ENCODE peak calls at places on chromosomes 12 and 14, in ten cellular contexts. Z, F, R, A, C, M, D, I, Y and K are unnamed samples.

GRCh38 chr14:55117816-55118441 is 11.1 kb upstream of the LGALS3 start:
- DNase-seq in Z (no peak), F (no peak), R (no peak), A (no peak), C (peak), M (no peak), D (no peak), I (peak), Y (peak), K (peak)

GRCh38 chr14:51006781-51007211 is 62.5 kb upstream of the PYGL start:
- DNase-seq in Z (peak), F (no peak), R (no peak), A (peak), C (peak), M (no peak), D (no peak), I (no peak), Y (peak), K (peak)

GRCh38 chr12:30806989-30807694 is 52.4 kb upstream of the CAPRIN2 start:
- DNase-seq in Z (peak), F (no peak), R (no peak), A (peak), C (peak), M (no peak), D (no peak), I (peak), Y (peak), K (peak)

GRCh38 chr14:50006141-50006540 is 110.2 kb downstream of the VCPKMT start:
- DNase-seq in Z (no peak), F (no peak), R (no peak), A (no peak), C (no peak), M (no peak), D (no peak), I (no peak), Y (no peak), K (no peak)

GRCh38 chr12:117105902-117106301 is 6.7 kb upstream of the TESC start:
- DNase-seq in Z (no peak), F (no peak), R (peak), A (no peak), C (peak), M (peak), D (no peak), I (no peak), Y (no peak), K (peak)

GRCh38 chr12:96907681-96908163 is 665 bp downstream of the NEDD1 start:
- DNase-seq in Z (peak), F (no peak), R (peak), A (peak), C (peak), M (no peak), D (no peak), I (peak), Y (peak), K (peak)

GRCh38 chr14:77113644-77114043 is 15.6 kb downstream of the CIPC start:
- DNase-seq in Z (no peak), F (no peak), R (no peak), A (no peak), C (no peak), M (peak), D (peak), I (no peak), Y (no peak), K (no peak)

GRCh38 chr14:86955955-86956354 is 1037.0 kb downstream of the GALC start:
- DNase-seq in Z (no peak), F (no peak), R (no peak), A (no peak), C (no peak), M (no peak), D (no peak), I (no peak), Y (no peak), K (no peak)

GRCh38 chr12:17016116-17016864 is 410.3 kb upstream of the LMO3 start:
- DNase-seq in Z (no peak), F (no peak), R (no peak), A (no peak), C (peak), M (no peak), D (no peak), I (no peak), Y (no peak), K (peak)

GRCh38 chr12:30396576-30396975 is 299.1 kb downstream of the IPO8 start:
- DNase-seq in Z (no peak), F (no peak), R (no peak), A (no peak), C (no peak), M (no peak), D (no peak), I (no peak), Y (no peak), K (no peak)

GRCh38 chr14:103541494-103541943 is 12.5 kb downstream of the TRMT61A start:
- DNase-seq in Z (no peak), F (peak), R (no peak), A (no peak), C (no peak), M (no peak), D (no peak), I (no peak), Y (no peak), K (no peak)

GRCh38 chr12:3644103-3644502 is 108.8 kb downstream of the CRACR2A start:
- DNase-seq in Z (no peak), F (no peak), R (no peak), A (no peak), C (no peak), M (no peak), D (no peak), I (no peak), Y (no peak), K (no peak)

GRCh38 chr12:46675736-46676135 is 150.1 kb downstream of the SLC38A4 start:
- DNase-seq in Z (peak), F (peak), R (no peak), A (peak), C (peak), M (peak), D (no peak), I (peak), Y (peak), K (peak)

GRCh38 chr14:89226789-89227489 is 190.1 kb downstream of the FOXN3 start:
- DNase-seq in Z (no peak), F (no peak), R (no peak), A (no peak), C (no peak), M (no peak), D (no peak), I (no peak), Y (peak), K (no peak)

GRCh38 chr12:77782034-77782433 is 48.7 kb upstream of the NAV3 start:
- DNase-seq in Z (no peak), F (no peak), R (no peak), A (no peak), C (no peak), M (no peak), D (no peak), I (no peak), Y (no peak), K (no peak)

GRCh38 chr12:292186-292585 is 29.6 kb upstream of the SLC6A13 start:
- DNase-seq in Z (no peak), F (no peak), R (no peak), A (no peak), C (peak), M (no peak), D (no peak), I (no peak), Y (no peak), K (peak)

GRCh38 chr14:88551094-88551870 is 3.5 kb downstream of the PTPN21 start:
- DNase-seq in Z (peak), F (peak), R (no peak), A (peak), C (peak), M (peak), D (peak), I (peak), Y (peak), K (peak)

GRCh38 chr12:63045020-63045860 is 105.8 kb downstream of the AVPR1A start:
- DNase-seq in Z (peak), F (no peak), R (no peak), A (peak), C (peak), M (no peak), D (no peak), I (peak), Y (peak), K (peak)

GRCh38 chr14:71165650-71166049 is 258.4 kb downstream of the PCNX1 start:
- DNase-seq in Z (no peak), F (no peak), R (no peak), A (no peak), C (no peak), M (no peak), D (no peak), I (no peak), Y (no peak), K (no peak)

GRCh38 chr14:103281496-103282231 is 52.4 kb upstream of the EIF5 start:
- DNase-seq in Z (peak), F (no peak), R (no peak), A (peak), C (peak), M (no peak), D (no peak), I (peak), Y (peak), K (peak)

GRCh38 chr12:105775351-105775750 is 363.4 kb downstream of the NUAK1 start:
- DNase-seq in Z (peak), F (no peak), R (no peak), A (peak), C (peak), M (no peak), D (no peak), I (peak), Y (peak), K (peak)

GRCh38 chr12:102107970-102108369 is 11.9 kb downstream of the NUP37 start:
- DNase-seq in Z (no peak), F (no peak), R (no peak), A (no peak), C (peak), M (no peak), D (no peak), I (no peak), Y (no peak), K (peak)

GRCh38 chr12:15899282-15899870 is 11.8 kb upstream of the DERA start:
- DNase-seq in Z (peak), F (no peak), R (no peak), A (peak), C (no peak), M (no peak), D (no peak), I (peak), Y (peak), K (peak)

GRCh38 chr12:7190268-7191055 is 976 bp downstream of the PEX5 start:
- DNase-seq in Z (peak), F (peak), R (no peak), A (peak), C (peak), M (peak), D (peak), I (no peak), Y (peak), K (peak)

GRCh38 chr14:65251213-65251612 is 148.9 kb upstream of the MAX start:
- DNase-seq in Z (peak), F (no peak), R (no peak), A (no peak), C (peak), M (no peak), D (no peak), I (peak), Y (peak), K (peak)

GRCh38 chr14:100304825-100305445 is 1.3 kb downstream of the SLC25A29 start:
- DNase-seq in Z (no peak), F (peak), R (no peak), A (peak), C (peak), M (peak), D (peak), I (peak), Y (peak), K (peak)

GRCh38 chr12:27969011-27969900 is 3.3 kb downstream of the PTHLH start:
- DNase-seq in Z (peak), F (no peak), R (no peak), A (peak), C (no peak), M (peak), D (peak), I (peak), Y (peak), K (peak)

GRCh38 chr14:34580381-34580780 is 40.9 kb upstream of the EAPP start:
- DNase-seq in Z (no peak), F (no peak), R (no peak), A (no peak), C (no peak), M (peak), D (no peak), I (no peak), Y (no peak), K (no peak)

GRCh38 chr14:92449404-92449975 is 64.1 kb upstream of the RIN3 start:
- DNase-seq in Z (no peak), F (no peak), R (no peak), A (no peak), C (no peak), M (no peak), D (no peak), I (no peak), Y (no peak), K (no peak)

GRCh38 chr12:120993496-120993895 is 15.2 kb downstream of the HNF1A start:
- DNase-seq in Z (no peak), F (peak), R (no peak), A (no peak), C (no peak), M (no peak), D (no peak), I (no peak), Y (no peak), K (no peak)

GRCh38 chr12:92042791-92043531 is 102.7 kb downstream of the BTG1 start:
- DNase-seq in Z (no peak), F (no peak), R (no peak), A (no peak), C (peak), M (no peak), D (no peak), I (no peak), Y (no peak), K (peak)

DNA sequence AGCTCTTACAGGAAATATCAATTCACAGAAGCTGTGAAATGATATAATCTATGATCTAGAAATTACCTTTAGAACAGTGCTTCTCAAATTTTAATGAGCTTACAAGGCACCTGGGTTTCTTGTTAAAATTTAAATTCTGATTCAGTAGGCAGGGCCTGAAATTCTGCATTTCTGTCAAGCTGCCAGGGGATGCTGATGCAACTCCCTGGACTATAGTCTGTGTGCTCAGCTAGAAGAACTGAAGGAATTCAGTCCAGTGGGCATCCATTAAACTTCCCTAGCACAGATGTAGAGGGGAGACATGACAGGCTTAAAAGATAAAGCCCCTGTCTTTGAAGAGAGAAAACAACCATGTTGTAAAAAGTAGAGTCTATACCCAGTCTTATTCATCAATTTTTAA is 441.8 kb downstream of the TMTC2 start:
- DNase-seq in Z (peak), F (no peak), R (no peak), A (no peak), C (no peak), M (no peak), D (no peak), I (peak), Y (peak), K (no peak)
- H3K4me3 ChIP-seq in Z (no peak), F (no peak), R (no peak), A (no peak), C (no peak), M (no peak), D (no peak), I (no peak), Y (no peak), K (no peak)

GRCh38 chr12:76111209-76111749 is 26.8 kb upstream of the NAP1L1 start:
- DNase-seq in Z (no peak), F (no peak), R (no peak), A (no peak), C (no peak), M (no peak), D (no peak), I (no peak), Y (no peak), K (no peak)

GRCh38 chr12:76113800-76114757 is 29.6 kb upstream of the NAP1L1 start:
- DNase-seq in Z (no peak), F (no peak), R (no peak), A (no peak), C (no peak), M (no peak), D (no peak), I (no peak), Y (peak), K (peak)

GRCh38 chr12:76119887-76120286 is 35.4 kb upstream of the NAP1L1 start:
- DNase-seq in Z (no peak), F (no peak), R (no peak), A (no peak), C (no peak), M (no peak), D (no peak), I (no peak), Y (no peak), K (no peak)

GRCh38 chr12:76117751-76118150 is 33.3 kb upstream of the NAP1L1 start:
- DNase-seq in Z (no peak), F (no peak), R (no peak), A (no peak), C (no peak), M (no peak), D (no peak), I (no peak), Y (no peak), K (no peak)

GRCh38 chr12:76117067-76117691 is 32.7 kb upstream of the NAP1L1 start:
- DNase-seq in Z (no peak), F (no peak), R (no peak), A (no peak), C (no peak), M (no peak), D (no peak), I (no peak), Y (no peak), K (no peak)
- TF ChIP-seq CTCF in Z (no peak), F (no peak), R (no peak), A (no peak), C (no peak), M (no peak), D (no peak), I (no peak), Y (no peak), K (no peak)

GRCh38 chr12:123388948-123389559 is 5.1 kb downstream of the KMT5A start:
- DNase-seq in Z (no peak), F (no peak), R (no peak), A (no peak), C (no peak), M (no peak), D (no peak), I (no peak), Y (no peak), K (no peak)

GRCh38 chr12:123389560-123390351 is 5.8 kb downstream of the KMT5A start:
- DNase-seq in Z (no peak), F (peak), R (no peak), A (no peak), C (peak), M (peak), D (peak), I (peak), Y (peak), K (peak)

GRCh38 chr12:123388218-123388947 is 4.5 kb downstream of the KMT5A start:
- DNase-seq in Z (peak), F (peak), R (peak), A (peak), C (peak), M (peak), D (peak), I (peak), Y (peak), K (peak)

GRCh38 chr12:123384994-123385376 is 1.1 kb downstream of the KMT5A start:
- DNase-seq in Z (peak), F (no peak), R (no peak), A (peak), C (peak), M (no peak), D (no peak), I (peak), Y (peak), K (peak)

GRCh38 chr12:123387508-123388217 is 3.7 kb downstream of the KMT5A start:
- DNase-seq in Z (no peak), F (no peak), R (no peak), A (no peak), C (no peak), M (no peak), D (no peak), I (peak), Y (no peak), K (no peak)
- H3K4me3 ChIP-seq in Z (peak), F (peak), R (peak), A (peak), C (no peak), M (peak), D (peak), I (no peak), Y (peak), K (peak)

DNA sequence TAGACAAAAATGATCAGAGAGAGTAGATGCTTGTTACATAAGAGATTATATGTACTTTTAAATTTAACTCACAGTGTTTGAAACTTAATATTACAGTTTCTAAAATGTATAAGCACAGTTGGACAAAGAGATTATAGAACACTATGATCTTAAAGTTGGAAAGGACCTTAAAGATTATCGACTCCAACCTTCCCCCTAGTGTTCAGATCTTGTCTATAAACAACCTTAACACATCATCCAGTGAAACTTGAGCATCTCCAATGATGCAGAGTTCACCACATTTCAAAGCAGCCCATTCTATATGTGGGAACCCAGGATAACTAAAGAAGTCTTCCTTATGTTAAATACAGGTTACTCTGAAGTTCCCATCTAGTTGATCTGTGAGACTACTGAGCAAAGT is 480.8 kb downstream of the RMST start:
- DNase-seq in Z (peak), F (no peak), R (no peak), A (no peak), C (peak), M (no peak), D (no peak), I (no peak), Y (no peak), K (no peak)
- TF ChIP-seq CTCF in Z (peak), F (no peak), R (no peak), A (no peak), C (peak), M (no peak), D (no peak), I (no peak), Y (no peak), K (no peak)

GRCh38 chr12:51171884-51172514 is 936 bp downstream of the TFCP2 start:
- DNase-seq in Z (peak), F (no peak), R (no peak), A (no peak), C (peak), M (no peak), D (no peak), I (peak), Y (peak), K (peak)
- H3K4me3 ChIP-seq in Z (peak), F (peak), R (peak), A (peak), C (peak), M (peak), D (peak), I (peak), Y (peak), K (peak)

GRCh38 chr12:8680533-8680932 is 17.3 kb upstream of the RIMKLB start:
- DNase-seq in Z (no peak), F (no peak), R (no peak), A (no peak), C (no peak), M (no peak), D (no peak), I (no peak), Y (no peak), K (no peak)
- TF ChIP-seq CTCF in Z (peak), F (no peak), R (no peak), A (no peak), C (no peak), M (no peak), D (peak), I (peak), Y (no peak), K (no peak)

DNA sequence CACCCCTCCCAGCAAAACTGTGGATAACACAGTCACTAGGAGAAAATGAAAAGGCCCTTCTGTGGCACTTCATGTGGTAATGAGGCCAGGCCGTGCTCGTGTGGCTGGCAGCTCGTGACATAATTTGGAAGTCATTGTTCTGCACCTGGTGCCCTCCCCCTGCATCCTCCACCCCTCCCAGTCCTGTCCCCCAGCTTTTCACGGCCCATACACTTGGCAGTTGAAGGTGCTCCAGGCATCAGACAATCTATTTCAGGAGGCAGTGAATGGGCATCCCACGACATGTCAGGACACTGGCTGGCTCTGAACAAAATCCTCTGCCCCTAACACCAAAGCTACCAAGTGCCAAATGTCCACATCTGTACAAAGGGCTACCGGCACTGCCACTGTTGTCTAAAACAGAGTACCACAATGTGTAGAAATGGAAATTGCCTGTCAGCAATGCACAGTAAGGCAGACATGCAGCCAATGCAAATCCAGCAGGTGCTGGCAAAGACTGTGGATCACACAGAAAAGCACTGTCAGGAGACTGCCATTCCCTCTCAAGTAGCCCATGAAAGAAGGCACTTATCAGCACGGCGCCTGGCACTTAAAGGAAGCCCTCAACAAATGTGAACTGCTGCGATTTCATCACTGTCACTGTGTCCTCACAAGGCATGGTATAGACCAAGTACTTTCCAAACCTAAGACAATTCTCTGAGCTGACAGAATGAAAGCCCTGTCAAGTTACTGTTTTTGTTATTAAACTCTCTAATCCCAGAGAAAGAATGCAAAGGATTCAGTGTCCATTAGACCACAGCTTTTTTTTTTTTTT is 39.1 kb downstream of the CORO1C start:
- DNase-seq in Z (no peak), F (peak), R (peak), A (peak), C (no peak), M (no peak), D (peak), I (peak), Y (no peak), K (no peak)
- H3K4me3 ChIP-seq in Z (peak), F (no peak), R (no peak), A (peak), C (peak), M (peak), D (peak), I (no peak), Y (no peak), K (no peak)